ENCODE peak calls at places on chromosomes 11 and 22, in eight cellular contexts. W is psoas muscle, C is body of pancreas, U is right lobe of liver, D is endothelial cell of umbilical vein, L is left ventricle myocardium inferior, M is kidney, Q is astrocyte. O is an unnamed sample.
A peak's percentile ranks its signal among the peaks of the same experiment; 100 is the strongest.

GRCh38 chr11:27697679-27698275 is 2.5 kb downstream of the BDNF start:
- DNase-seq in D (peak; percentile 33), M (no peak), U (no peak), L (no peak), Q (peak; percentile 60), W (no peak), C (no peak), O (no peak)

GRCh38 chr11:46865340-46865739 is 19.3 kb upstream of the CKAP5 start:
- DNase-seq in C (no peak), M (no peak), Q (peak; percentile 77), D (peak; percentile 12), W (no peak), L (no peak), U (no peak), O (no peak)

GRCh38 chr22:46355369-46355995 is 20.0 kb downstream of the TRMU start:
- DNase-seq in C (peak; percentile 81), W (peak; percentile 79), D (peak; percentile 42), L (peak; percentile 65), M (peak; percentile 81), Q (peak; percentile 30), U (peak; percentile 75), O (peak; percentile 81)

GRCh38 chr22:22463855-22464540 is 44.5 kb downstream of the ZNF280B start:
- DNase-seq in C (peak; percentile 48), M (no peak), L (no peak), D (peak; percentile 54), W (no peak), Q (peak; percentile 20), U (peak; percentile 52), O (peak; percentile 83)

GRCh38 chr11:88229303-88229702 is 54.1 kb upstream of the RAB38 start:
- DNase-seq in U (no peak), C (no peak), M (no peak), Q (no peak), W (no peak), L (no peak), D (no peak), O (no peak)

GRCh38 chr22:22357024-22357868 is 112.7 kb downstream of the VPREB1 start:
- DNase-seq in L (peak; percentile 64), Q (no peak), M (peak; percentile 88), D (peak; percentile 50), W (peak; percentile 80), C (peak; percentile 70), U (peak; percentile 80), O (peak; percentile 76)

GRCh38 chr11:20443596-20443995 is 56.1 kb downstream of the PRMT3 start:
- DNase-seq in Q (no peak), W (no peak), M (no peak), L (no peak), U (no peak), C (no peak), D (peak; percentile 42), O (peak; percentile 49)

GRCh38 chr11:79794484-79795393 is 353.9 kb upstream of the TENM4 start:
- DNase-seq in W (no peak), L (no peak), C (no peak), Q (no peak), D (no peak), M (no peak), U (no peak), O (no peak)

GRCh38 chr22:36117053-36117554 is 43.5 kb downstream of the APOL3 start:
- DNase-seq in W (no peak), C (no peak), U (no peak), L (no peak), M (peak; percentile 81), D (no peak), Q (no peak), O (no peak)

GRCh38 chr11:128928400-128928799 is 14.3 kb downstream of the TP53AIP1 start:
- DNase-seq in M (no peak), L (no peak), D (no peak), W (no peak), U (no peak), Q (no peak), C (no peak), O (no peak)

GRCh38 chr11:34316347-34317037 is 41.3 kb downstream of the ABTB2 start:
- DNase-seq in D (no peak), M (no peak), U (no peak), Q (peak; percentile 23), C (no peak), W (no peak), L (no peak), O (no peak)

GRCh38 chr22:29314537-29315285 is 786 bp downstream of the RASL10A start:
- DNase-seq in Q (no peak), L (no peak), D (no peak), C (no peak), W (peak; percentile 54), M (peak; percentile 74), U (peak; percentile 42), O (no peak)

GRCh38 chr11:41954034-41954433 is 494.6 kb upstream of the LRRC4C start:
- DNase-seq in L (no peak), U (no peak), Q (peak; percentile 95), W (no peak), M (no peak), D (no peak), C (no peak), O (peak; percentile 21)

DNA sequence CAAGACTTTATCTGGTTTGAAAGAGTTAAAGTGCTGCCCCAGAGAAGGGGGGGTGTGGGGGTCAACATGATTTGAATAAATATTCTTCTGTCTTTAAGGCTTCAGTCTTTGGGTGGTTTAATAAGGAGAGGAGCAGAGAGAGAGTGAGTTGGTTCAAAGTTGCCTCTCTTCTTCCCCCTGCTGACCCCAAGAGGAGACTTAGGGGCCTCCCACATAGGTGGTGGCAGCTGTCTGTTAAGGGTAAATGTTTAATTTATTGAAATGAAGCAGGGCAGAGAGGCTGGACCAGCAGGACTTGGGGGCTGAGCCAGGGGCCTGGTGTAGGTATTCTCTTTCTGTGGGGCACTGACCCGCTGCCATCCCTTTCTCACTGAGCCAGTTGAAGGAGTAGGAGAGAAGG is 5.5 kb downstream of the POU2F3 start:
- DNase-seq in L (no peak), D (no peak), U (no peak), W (no peak), M (no peak), C (no peak), Q (no peak), O (no peak)
- H3K4me3 ChIP-seq in L (no peak overlapping the region), D (no peak overlapping the region), U (no peak overlapping the region), W (no peak overlapping the region), M (no peak overlapping the region), C (no peak overlapping the region), Q (no peak overlapping the region), O (no peak overlapping the region)

GRCh38 chr11:65478411-65479183 is 20.2 kb upstream of the MALAT1 start:
- DNase-seq in U (peak; percentile 63), W (peak; percentile 88), L (peak; percentile 70), D (no peak), M (peak; percentile 93), C (peak; percentile 55), Q (peak; percentile 35), O (no peak)
- TF ChIP-seq CTCF in U (no peak), W (no peak), L (no peak), D (no peak), M (no peak), C (no peak), Q (no peak), O (no peak)

GRCh38 chr11:12192796-12193514 is 82.6 kb downstream of the MICAL2 start:
- DNase-seq in L (no peak), M (no peak), W (no peak), D (no peak), C (peak; percentile 41), U (no peak), Q (no peak), O (no peak)

GRCh38 chr11:12187399-12187798 is 77.0 kb downstream of the MICAL2 start:
- DNase-seq in W (no peak), U (no peak), M (no peak), L (no peak), C (no peak), D (no peak), Q (peak; percentile 91), O (no peak)

GRCh38 chr11:12188548-12189317 is 78.3 kb downstream of the MICAL2 start:
- DNase-seq in C (no peak), M (no peak), U (no peak), W (no peak), D (no peak), Q (no peak), L (no peak), O (no peak)

GRCh38 chr11:12189543-12190235 is 79.3 kb downstream of the MICAL2 start:
- DNase-seq in D (peak; percentile 19), C (no peak), L (no peak), U (no peak), Q (no peak), W (no peak), M (no peak), O (no peak)

DNA sequence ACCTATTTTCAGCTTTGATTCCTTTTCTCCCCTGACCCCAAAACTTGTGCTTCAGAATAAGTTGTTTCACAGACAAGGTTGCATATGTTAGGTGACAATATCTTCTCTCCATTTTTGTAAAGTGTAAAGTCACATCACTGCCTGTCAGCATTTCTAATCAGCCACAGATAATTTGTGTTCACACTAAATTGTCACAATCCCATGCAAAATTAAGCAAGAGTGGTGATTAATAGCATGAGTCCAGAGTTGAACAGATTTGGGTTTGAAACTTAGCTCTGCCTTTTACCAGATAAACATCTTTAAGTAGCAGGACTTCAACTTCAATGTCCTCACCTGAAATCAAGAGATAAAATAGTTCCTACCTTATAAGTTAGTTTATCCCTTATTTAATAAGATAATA is 80.1 kb downstream of the MICAL2 start:
- DNase-seq in M (no peak), C (no peak), D (no peak), L (no peak), U (no peak), Q (no peak), W (no peak), O (no peak)
- H3K27ac ChIP-seq in M (no peak overlapping the region), C (no peak overlapping the region), D (no peak overlapping the region), L (no peak overlapping the region), U (no peak overlapping the region), Q (peak overlapping the region; percentile 17), W (no peak overlapping the region), O (no peak overlapping the region)

GRCh38 chr11:108697872-108698473 is 33.1 kb downstream of the DDX10 start:
- DNase-seq in D (peak; percentile 78), L (no peak), W (no peak), U (peak; percentile 44), Q (peak; percentile 59), M (no peak), C (peak; percentile 56), O (peak; percentile 85)

GRCh38 chr11:108693852-108694251 is 29.0 kb downstream of the DDX10 start:
- DNase-seq in M (no peak), C (no peak), W (no peak), U (no peak), Q (peak; percentile 75), L (no peak), D (peak; percentile 21), O (no peak)

GRCh38 chr11:108703916-108704315 is 39.0 kb downstream of the DDX10 start:
- DNase-seq in M (no peak), D (no peak), Q (no peak), L (no peak), U (no peak), C (no peak), W (no peak), O (no peak)

DNA sequence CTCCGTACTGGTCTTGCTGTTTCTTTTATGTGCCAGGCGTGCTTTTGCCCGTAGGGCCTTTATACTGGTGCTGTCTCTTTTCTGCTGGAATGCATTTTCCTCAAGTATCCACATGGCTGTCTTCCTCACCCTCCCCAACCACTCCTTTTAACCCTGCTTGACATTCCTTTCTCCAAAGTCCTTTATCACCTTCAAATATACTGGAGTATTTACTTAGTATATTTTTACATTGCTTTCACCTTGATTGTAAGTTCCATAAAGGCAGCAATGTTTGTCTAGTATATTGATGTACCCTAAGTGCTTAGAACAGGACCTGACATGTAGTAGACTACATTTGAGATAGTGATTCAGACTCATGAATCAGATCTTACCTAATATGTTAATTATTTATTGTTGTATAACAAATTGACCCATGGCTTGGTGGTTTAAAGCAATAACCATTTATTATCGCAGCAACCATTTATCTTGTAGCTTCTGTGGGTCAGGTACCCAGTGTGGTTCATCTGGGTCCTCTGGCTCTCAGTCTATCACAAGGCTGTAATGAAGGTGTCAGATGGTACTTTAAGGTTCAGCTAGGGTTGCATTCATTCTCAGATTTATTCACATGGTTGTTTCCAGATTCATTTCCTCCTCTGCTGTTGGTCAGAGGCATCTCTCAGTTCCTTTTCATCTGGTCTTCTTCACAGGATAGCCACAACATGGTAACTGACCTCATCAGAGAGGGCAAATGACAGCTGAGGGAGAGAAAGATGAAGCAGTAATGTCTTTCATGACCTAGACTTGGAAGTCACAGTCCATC is 34.2 kb downstream of the DDX10 start:
- DNase-seq in M (no peak), L (no peak), W (no peak), U (no peak), Q (peak; percentile 39), C (no peak), D (no peak), O (no peak)
- H3K4me3 ChIP-seq in M (no peak overlapping the region), L (no peak overlapping the region), W (no peak overlapping the region), U (no peak overlapping the region), Q (no peak overlapping the region), C (no peak overlapping the region), D (no peak overlapping the region), O (no peak overlapping the region)

O was measured in A673.